ENCODE peak calls at places on chromosomes 1 and 21, in six cellular contexts. H is CD8-positive, alpha-beta memory T cell; E is transverse colon; D is IMR-90; P is GM23248; N is endodermal cell. B is an unnamed sample.

GRCh38 chr1:229947968-229948367 is 119.1 kb upstream of the GALNT2 start:
- DNase-seq in H (no peak), E (no peak), D (no peak), P (peak), N (no peak), B (no peak)

GRCh38 chr1:209484429-209484828 is 99.1 kb upstream of the CAMK1G start:
- DNase-seq in H (no peak), E (no peak), D (no peak), P (no peak), N (no peak), B (no peak)

GRCh38 chr1:50488403-50488802 is 65.2 kb upstream of the DMRTA2 start:
- DNase-seq in H (no peak), E (no peak), D (peak), P (no peak), N (no peak), B (no peak)

GRCh38 chr1:61035880-61036279 is 46.5 kb upstream of the NFIA start:
- DNase-seq in H (no peak), E (no peak), D (no peak), P (no peak), N (no peak), B (no peak)

GRCh38 chr1:23845163-23845562 is 19.9 kb upstream of the HMGCL start:
- DNase-seq in H (no peak), E (no peak), D (no peak), P (peak), N (no peak), B (no peak)

GRCh38 chr1:110606784-110607662 is 865 bp upstream of the KCNA2 start:
- DNase-seq in H (no peak), E (peak), D (no peak), P (peak), N (peak), B (no peak)

GRCh38 chr1:39154553-39155361 is 49.7 kb upstream of the MACF1 start:
- DNase-seq in H (no peak), E (peak), D (peak), P (peak), N (no peak), B (peak)

GRCh38 chr1:77047978-77048614 is 171.1 kb downstream of the PIGK start:
- DNase-seq in H (no peak), E (no peak), D (no peak), P (no peak), N (no peak), B (no peak)

GRCh38 chr1:32984829-32985310 is 20.3 kb upstream of the RNF19B start:
- DNase-seq in H (no peak), E (no peak), D (no peak), P (no peak), N (no peak), B (no peak)

GRCh38 chr1:95366498-95366897 is 132.5 kb downstream of the RWDD3 start:
- DNase-seq in H (no peak), E (no peak), D (no peak), P (no peak), N (no peak), B (no peak)

GRCh38 chr1:208007938-208008342 is 97.0 kb upstream of the CD34 start:
- DNase-seq in H (no peak), E (no peak), D (peak), P (peak), N (no peak), B (no peak)

GRCh38 chr1:95033843-95034242 is 38.9 kb downstream of the ALG14 start:
- DNase-seq in H (no peak), E (no peak), D (peak), P (peak), N (no peak), B (no peak)

GRCh38 chr1:165284471-165284870 is 72.0 kb downstream of the LMX1A start:
- DNase-seq in H (no peak), E (no peak), D (no peak), P (no peak), N (no peak), B (no peak)

GRCh38 chr1:180255538-180256352 is 25.7 kb downstream of the LHX4 start:
- DNase-seq in H (no peak), E (no peak), D (no peak), P (no peak), N (no peak), B (no peak)

GRCh38 chr1:24105368-24106160 is 6.4 kb downstream of the MYOM3 start:
- DNase-seq in H (no peak), E (peak), D (no peak), P (no peak), N (no peak), B (no peak)

GRCh38 chr1:205809942-205810345 is 3.1 kb downstream of the SLC41A1 start:
- DNase-seq in H (no peak), E (no peak), D (no peak), P (no peak), N (no peak), B (peak)

GRCh38 chr1:178004926-178005391 is 35.1 kb upstream of the SEC16B start:
- DNase-seq in H (no peak), E (no peak), D (peak), P (peak), N (no peak), B (no peak)

GRCh38 chr21:33229776-33230517 is at the start of gene IFNAR2:
- DNase-seq in H (peak), E (peak), D (peak), P (peak), N (peak), B (peak)

GRCh38 chr1:180936110-180937011 is 23.7 kb downstream of the KIAA1614 start:
- DNase-seq in H (no peak), E (no peak), D (no peak), P (no peak), N (no peak), B (no peak)

GRCh38 chr1:6962390-6962955 is 177.2 kb downstream of the CAMTA1 start:
- DNase-seq in H (no peak), E (peak), D (no peak), P (no peak), N (peak), B (no peak)

GRCh38 chr1:25875154-25875855 is at the start of gene PAQR7:
- DNase-seq in H (peak), E (peak), D (peak), P (peak), N (peak), B (peak)

GRCh38 chr1:33397125-33397506 is 33.8 kb downstream of the PHC2 start:
- DNase-seq in H (no peak), E (no peak), D (no peak), P (no peak), N (no peak), B (no peak)

GRCh38 chr1:232902766-232903357 is 47.5 kb upstream of the NTPCR start:
- DNase-seq in H (no peak), E (peak), D (no peak), P (no peak), N (no peak), B (no peak)

DNA sequence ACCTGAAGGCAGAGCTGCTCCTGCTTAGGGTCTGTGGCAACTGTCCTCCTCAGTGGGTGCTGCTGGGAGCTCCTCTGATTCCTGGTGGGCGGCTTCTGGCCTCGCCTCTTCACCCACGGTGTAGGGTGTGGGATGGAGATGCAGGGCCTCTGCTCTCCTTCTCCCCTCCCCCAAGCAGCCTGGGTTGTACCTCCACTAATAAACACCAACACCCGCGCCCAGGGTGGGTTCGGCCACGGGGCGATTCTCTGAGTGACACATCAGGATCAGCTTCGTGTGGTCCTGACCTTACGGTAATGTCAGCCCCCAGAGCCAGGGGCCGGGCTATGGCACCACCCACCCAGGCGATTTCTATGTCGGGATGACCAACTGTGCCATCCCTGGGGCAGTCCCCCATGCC is 23.7 kb downstream of the KRTAP10-1 start:
- DNase-seq in H (no peak), E (no peak), D (no peak), P (no peak), N (no peak), B (no peak)
- H3K4me3 ChIP-seq in H (no peak), E (no peak), D (no peak), P (no peak), N (no peak), B (no peak)

DNA sequence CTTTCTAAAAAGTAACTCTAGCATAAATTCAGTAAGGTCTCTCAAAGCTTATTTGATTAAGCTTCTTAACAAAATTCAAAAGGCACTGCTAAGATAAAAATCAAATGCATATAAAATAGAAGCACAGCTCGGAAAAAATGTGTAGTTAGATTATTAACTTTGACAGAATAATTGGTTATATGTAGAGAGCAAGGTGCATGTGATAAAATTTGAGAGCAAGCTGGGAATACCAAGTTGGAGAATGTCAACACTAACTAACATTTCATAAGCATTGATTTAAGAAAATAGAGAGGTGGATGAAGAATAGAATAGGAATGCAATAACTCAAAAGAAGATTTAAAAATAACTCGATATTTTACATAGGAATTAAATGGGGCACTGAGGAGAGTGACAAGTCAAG is 204.5 kb upstream of the GREM2 start:
- DNase-seq in H (no peak), E (no peak), D (no peak), P (no peak), N (no peak), B (no peak)
- H3K27ac ChIP-seq in H (no peak), E (no peak), D (no peak), P (no peak), N (no peak), B (no peak)

GRCh38 chr1:29238601-29238964 is 2.3 kb downstream of the PTPRU start:
- DNase-seq in H (no peak), E (no peak), D (no peak), P (peak), N (peak), B (no peak)
- H3K4me3 ChIP-seq in H (no peak), E (no peak), D (no peak), P (peak), N (peak), B (no peak)

GRCh38 chr1:223401873-223402789 is 8.9 kb downstream of the CCDC185 start:
- DNase-seq in H (no peak), E (no peak), D (peak), P (peak), N (no peak), B (no peak)
- H3K27ac ChIP-seq in H (no peak), E (no peak), D (no peak), P (peak), N (no peak), B (no peak)

GRCh38 chr1:244789276-244789580 is 46.2 kb upstream of the COX20 start:
- DNase-seq in H (no peak), E (no peak), D (no peak), P (no peak), N (no peak), B (no peak)
- H3K4me3 ChIP-seq in H (no peak), E (no peak), D (no peak), P (no peak), N (no peak), B (no peak)

GRCh38 chr1:30876451-30877204 is 31.9 kb downstream of the SDC3 start:
- DNase-seq in H (no peak), E (no peak), D (no peak), P (no peak), N (no peak), B (no peak)

GRCh38 chr1:30879126-30879786 is 29.3 kb downstream of the SDC3 start:
- DNase-seq in H (no peak), E (no peak), D (peak), P (peak), N (no peak), B (no peak)

GRCh38 chr1:30877205-30877912 is 31.2 kb downstream of the SDC3 start:
- DNase-seq in H (no peak), E (peak), D (peak), P (peak), N (no peak), B (peak)

GRCh38 chr1:30878559-30878958 is 30.0 kb downstream of the SDC3 start:
- DNase-seq in H (no peak), E (no peak), D (no peak), P (no peak), N (no peak), B (no peak)

DNA sequence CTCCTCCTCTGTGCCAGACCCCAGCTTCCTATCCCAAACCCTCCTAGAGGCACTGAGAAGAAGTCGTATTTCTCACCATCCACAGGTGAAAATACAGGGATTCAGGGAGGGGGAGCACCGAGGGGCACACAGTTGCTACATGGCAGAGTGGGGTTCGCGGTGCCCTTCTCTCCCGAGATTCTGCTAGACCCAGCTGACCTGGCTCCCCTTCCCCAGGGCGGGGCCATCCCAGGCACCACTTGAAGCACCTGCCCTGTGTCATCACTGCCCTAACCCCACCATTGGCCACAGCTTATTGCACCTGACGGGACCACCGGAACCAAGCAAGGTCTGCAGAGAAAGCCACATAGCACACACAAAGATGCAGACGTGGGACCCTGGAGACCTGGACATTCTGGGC is 30.5 kb downstream of the SDC3 start:
- DNase-seq in H (no peak), E (no peak), D (no peak), P (no peak), N (no peak), B (no peak)
- H3K27ac ChIP-seq in H (no peak), E (peak), D (peak), P (no peak), N (no peak), B (no peak)